ENCODE peak calls at places on chromosomes 7 and 10, in four cellular contexts. One of them, this sample, is unnamed.

GRCh38 chr7:107564553-107565298 is 955 bp downstream of the DUS4L start:
- DNase-seq in GM12878: no peak
- DNase-seq in H1: no peak
- DNase-seq in HepG2: no peak
- DNase-seq in this sample: no peak

GRCh38 chr7:80478683-80479082 is 33.2 kb downstream of the GNAT3 start:
- DNase-seq in GM12878: no peak
- DNase-seq in H1: no peak
- DNase-seq in HepG2: no peak
- DNase-seq in this sample: peak

GRCh38 chr7:147524726-147525245 is 1065.8 kb upstream of the C7orf33 start:
- DNase-seq in GM12878: no peak
- DNase-seq in H1: no peak
- DNase-seq in HepG2: no peak
- DNase-seq in this sample: no peak

GRCh38 chr10:124345521-124345920 is 73.2 kb downstream of the OAT start:
- DNase-seq in GM12878: no peak
- DNase-seq in H1: no peak
- DNase-seq in HepG2: no peak
- DNase-seq in this sample: no peak

GRCh38 chr7:100879685-100880261 is 4.9 kb downstream of the SRRT start:
- DNase-seq in GM12878: no peak
- DNase-seq in H1: no peak
- DNase-seq in HepG2: no peak
- DNase-seq in this sample: no peak

GRCh38 chr7:79434098-79434497 is 19.4 kb downstream of the MAGI2 start:
- DNase-seq in GM12878: no peak
- DNase-seq in H1: no peak
- DNase-seq in HepG2: no peak
- DNase-seq in this sample: no peak

GRCh38 chr7:130135208-130136205 is 65.2 kb downstream of the KLHDC10 start:
- DNase-seq in GM12878: no peak
- DNase-seq in H1: no peak
- DNase-seq in HepG2: no peak
- DNase-seq in this sample: no peak

GRCh38 chr7:7190142-7190541 is 7.8 kb downstream of the C1GALT1 start:
- DNase-seq in GM12878: no peak
- DNase-seq in H1: no peak
- DNase-seq in HepG2: no peak
- DNase-seq in this sample: no peak

GRCh38 chr7:48279420-48279819 is 108.2 kb downstream of the ABCA13 start:
- DNase-seq in GM12878: no peak
- DNase-seq in H1: no peak
- DNase-seq in HepG2: no peak
- DNase-seq in this sample: no peak

GRCh38 chr10:78424721-78425120 is 391.1 kb downstream of the RPS24 start:
- DNase-seq in GM12878: no peak
- DNase-seq in H1: no peak
- DNase-seq in HepG2: peak
- DNase-seq in this sample: no peak

GRCh38 chr7:1296727-1297475 is 64.2 kb downstream of the UNCX start:
- DNase-seq in GM12878: no peak
- DNase-seq in H1: no peak
- DNase-seq in HepG2: no peak
- DNase-seq in this sample: no peak

GRCh38 chr10:21808525-21808924 is 195.0 kb downstream of the DNAJC1 start:
- DNase-seq in GM12878: no peak
- DNase-seq in H1: no peak
- DNase-seq in HepG2: no peak
- DNase-seq in this sample: no peak

GRCh38 chr7:13850185-13850752 is 139.2 kb downstream of the ETV1 start:
- DNase-seq in GM12878: peak
- DNase-seq in H1: no peak
- DNase-seq in HepG2: no peak
- DNase-seq in this sample: peak

GRCh38 chr7:28570970-28571288 is 158.6 kb downstream of the CREB5 start:
- DNase-seq in GM12878: no peak
- DNase-seq in H1: no peak
- DNase-seq in HepG2: peak
- DNase-seq in this sample: no peak

GRCh38 chr10:22259280-22259679 is 41.5 kb upstream of the EBLN1 start:
- DNase-seq in GM12878: no peak
- DNase-seq in H1: no peak
- DNase-seq in HepG2: no peak
- DNase-seq in this sample: no peak

GRCh38 chr7:149879271-149879711 is 5.5 kb downstream of the ATP6V0E2 start:
- DNase-seq in GM12878: no peak
- DNase-seq in H1: no peak
- DNase-seq in HepG2: no peak
- DNase-seq in this sample: no peak

GRCh38 chr7:159027803-159028455 is 116.7 kb downstream of the VIPR2 start:
- DNase-seq in GM12878: no peak
- DNase-seq in H1: no peak
- DNase-seq in HepG2: peak
- DNase-seq in this sample: no peak

GRCh38 chr7:2802504-2803341 is 41.4 kb downstream of the GNA12 start:
- DNase-seq in GM12878: no peak
- DNase-seq in H1: peak
- DNase-seq in HepG2: peak
- DNase-seq in this sample: no peak

GRCh38 chr10:122740640-122741039 is 41.0 kb upstream of the C10orf120 start:
- DNase-seq in GM12878: no peak
- DNase-seq in H1: no peak
- DNase-seq in HepG2: no peak
- DNase-seq in this sample: no peak

GRCh38 chr7:152522551-152522950 is 86.7 kb upstream of the KMT2C start:
- DNase-seq in GM12878: no peak
- DNase-seq in H1: no peak
- DNase-seq in HepG2: no peak
- DNase-seq in this sample: no peak

GRCh38 chr7:40987571-40987970 is 715.3 kb downstream of the INHBA start:
- DNase-seq in GM12878: no peak
- DNase-seq in H1: no peak
- DNase-seq in HepG2: no peak
- DNase-seq in this sample: no peak

GRCh38 chr7:151249034-151249731 is 689 bp upstream of the SMARCD3 start:
- DNase-seq in GM12878: no peak
- DNase-seq in H1: peak
- DNase-seq in HepG2: no peak
- DNase-seq in this sample: no peak

GRCh38 chr7:103538964-103539709 is 93.1 kb upstream of the SLC26A5 start:
- DNase-seq in GM12878: no peak
- DNase-seq in H1: no peak
- DNase-seq in HepG2: no peak
- DNase-seq in this sample: no peak

GRCh38 chr7:77338883-77339629 is 77.1 kb downstream of the GSAP start:
- DNase-seq in GM12878: no peak
- DNase-seq in H1: no peak
- DNase-seq in HepG2: peak
- DNase-seq in this sample: no peak

GRCh38 chr10:95279042-95279820 is 11.6 kb downstream of the PDLIM1 start:
- DNase-seq in GM12878: no peak
- DNase-seq in H1: no peak
- DNase-seq in HepG2: no peak
- DNase-seq in this sample: no peak

GRCh38 chr7:96179863-96180262 is 142.0 kb downstream of the SLC25A13 start:
- DNase-seq in GM12878: no peak
- DNase-seq in H1: no peak
- DNase-seq in HepG2: no peak
- DNase-seq in this sample: no peak

GRCh38 chr10:2963889-2964631 is 103.3 kb upstream of the PFKP start:
- DNase-seq in GM12878: no peak
- DNase-seq in H1: peak
- DNase-seq in HepG2: no peak
- DNase-seq in this sample: peak

GRCh38 chr10:72234560-72235095 is 18.6 kb upstream of the ASCC1 start:
- DNase-seq in GM12878: no peak
- DNase-seq in H1: no peak
- DNase-seq in HepG2: no peak
- DNase-seq in this sample: no peak

GRCh38 chr7:44489955-44490350 is 505 bp downstream of the NUDCD3 start:
- DNase-seq in GM12878: no peak
- DNase-seq in H1: no peak
- DNase-seq in HepG2: no peak
- DNase-seq in this sample: peak

GRCh38 chr7:130926021-130926691 is 192.1 kb upstream of the KLF14 start:
- DNase-seq in GM12878: no peak
- DNase-seq in H1: no peak
- DNase-seq in HepG2: peak
- DNase-seq in this sample: no peak

GRCh38 chr7:107995184-107996071 is 7.5 kb downstream of the LAMB1 start:
- DNase-seq in GM12878: no peak
- DNase-seq in H1: peak
- DNase-seq in HepG2: peak
- DNase-seq in this sample: peak

GRCh38 chr7:36058020-36058592 is 94.9 kb upstream of the EEPD1 start:
- DNase-seq in GM12878: no peak
- DNase-seq in H1: no peak
- DNase-seq in HepG2: no peak
- DNase-seq in this sample: no peak

GRCh38 chr7:192035-192649 is at the start of gene FAM20C:
- DNase-seq in GM12878: no peak
- DNase-seq in H1: no peak
- DNase-seq in HepG2: no peak
- DNase-seq in this sample: no peak

GRCh38 chr7:1533569-1534329 is 3.2 kb downstream of the MAFK start:
- DNase-seq in GM12878: no peak
- DNase-seq in H1: no peak
- DNase-seq in HepG2: no peak
- DNase-seq in this sample: no peak

GRCh38 chr10:17428616-17429097 is 25.7 kb downstream of the ST8SIA6 start:
- DNase-seq in GM12878: no peak
- DNase-seq in H1: no peak
- DNase-seq in HepG2: no peak
- DNase-seq in this sample: no peak

GRCh38 chr10:111593578-111593977 is 516.7 kb downstream of the ADRA2A start:
- DNase-seq in GM12878: no peak
- DNase-seq in H1: no peak
- DNase-seq in HepG2: no peak
- DNase-seq in this sample: no peak

GRCh38 chr10:104868231-104868630 is 227.1 kb downstream of the SORCS3 start:
- DNase-seq in GM12878: no peak
- DNase-seq in H1: no peak
- DNase-seq in HepG2: no peak
- DNase-seq in this sample: no peak
- TF ChIP-seq SUZ12 in GM12878: no peak
- TF ChIP-seq SUZ12 in H1: no peak
- TF ChIP-seq SUZ12 in HepG2: no peak
- TF ChIP-seq SUZ12 in this sample: no peak

DNA sequence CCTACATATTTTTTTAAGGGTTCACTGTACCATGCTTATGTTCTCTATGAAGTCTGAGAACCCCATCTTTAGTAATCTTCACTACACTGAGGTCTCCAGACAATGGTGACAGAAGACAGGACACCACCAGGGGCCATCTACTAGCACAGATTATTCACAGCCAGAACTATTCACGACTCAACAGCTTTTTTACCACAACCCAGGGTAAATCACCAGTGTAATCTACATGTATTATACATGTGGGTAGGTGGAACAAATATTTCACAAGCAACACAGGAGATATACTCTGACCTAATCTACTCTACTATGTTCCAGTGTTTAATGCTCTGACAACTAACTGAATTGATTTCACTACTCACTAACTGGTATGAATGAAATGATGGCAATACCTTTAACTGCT is 136.1 kb downstream of the ELMO1 start:
- DNase-seq in GM12878: no peak
- DNase-seq in H1: no peak
- DNase-seq in HepG2: no peak
- DNase-seq in this sample: no peak
- TF ChIP-seq YY1 in GM12878: no peak
- TF ChIP-seq YY1 in H1: no peak
- TF ChIP-seq YY1 in HepG2: no peak
- TF ChIP-seq YY1 in this sample: no peak

GRCh38 chr7:46927131-46927810 is 654.6 kb downstream of the TNS3 start:
- DNase-seq in GM12878: no peak
- DNase-seq in H1: no peak
- DNase-seq in HepG2: no peak
- DNase-seq in this sample: no peak
- H3K9ac ChIP-seq in GM12878: no peak
- H3K9ac ChIP-seq in H1: no peak
- H3K9ac ChIP-seq in HepG2: no peak
- H3K9ac ChIP-seq in this sample: no peak

DNA sequence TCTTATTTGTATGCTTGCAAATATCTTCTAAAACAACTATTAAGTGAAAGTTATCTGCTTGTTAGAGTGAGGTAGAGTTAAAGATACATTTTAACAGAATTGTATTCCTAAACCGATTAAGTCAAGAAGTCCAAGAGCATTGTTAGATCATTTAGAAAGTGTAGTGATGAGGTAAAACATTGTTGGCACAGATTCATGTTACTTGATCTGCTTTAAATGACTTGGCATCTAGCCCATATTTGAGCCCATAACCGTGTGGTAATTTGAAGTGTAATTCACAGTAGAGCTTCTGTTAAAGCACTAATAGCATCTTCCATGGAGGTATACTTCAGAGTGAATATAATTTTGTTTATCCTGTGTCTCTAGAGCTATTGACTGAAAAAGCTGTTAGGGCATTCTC is 62.1 kb downstream of the PTEN start:
- DNase-seq in GM12878: no peak
- DNase-seq in H1: no peak
- DNase-seq in HepG2: no peak
- DNase-seq in this sample: no peak
- TF ChIP-seq SUZ12 in GM12878: no peak
- TF ChIP-seq SUZ12 in H1: no peak
- TF ChIP-seq SUZ12 in HepG2: no peak
- TF ChIP-seq SUZ12 in this sample: no peak